ENCODE peak calls at places on chromosomes 6 and 20, in four cellular contexts. P is MM.1S, E is bronchial epithelial cell, W is psoas muscle. V is an unnamed sample.

GRCh38 chr6:135740580-135740979 is 110.9 kb upstream of the PDE7B start:
- DNase-seq in P (no peak), E (no peak), W (no peak), V (no peak)

GRCh38 chr6:158242071-158242606 is 70.1 kb upstream of the TULP4 start:
- DNase-seq in P (no peak), E (no peak), W (no peak), V (no peak)

GRCh38 chr20:50957798-50958732 is at the start of gene DPM1:
- DNase-seq in P (peak), E (peak), W (peak), V (peak)

GRCh38 chr6:25166955-25167753 is 112.0 kb upstream of the CARMIL1 start:
- DNase-seq in P (peak), E (no peak), W (no peak), V (peak)

GRCh38 chr6:169542491-169542890 is 159.3 kb downstream of the WDR27 start:
- DNase-seq in P (no peak), E (no peak), W (no peak), V (no peak)

GRCh38 chr6:36621371-36621855 is 27.3 kb downstream of the SRSF3 start:
- DNase-seq in P (no peak), E (no peak), W (no peak), V (no peak)

GRCh38 chr6:138031850-138032249 is 75.4 kb downstream of the PERP start:
- DNase-seq in P (no peak), E (peak), W (no peak), V (no peak)

GRCh38 chr6:7905416-7905815 is 5.2 kb downstream of the TXNDC5 start:
- DNase-seq in P (peak), E (no peak), W (no peak), V (no peak)

GRCh38 chr6:5781966-5782556 is 224.7 kb downstream of the NRN1 start:
- DNase-seq in P (no peak), E (no peak), W (no peak), V (no peak)

GRCh38 chr6:4809999-4810918 is 34.1 kb downstream of the CDYL start:
- DNase-seq in P (no peak), E (peak), W (no peak), V (no peak)

GRCh38 chr20:45138451-45139300 is 14.4 kb upstream of the WFDC12 start:
- DNase-seq in P (peak), E (peak), W (peak), V (peak)

GRCh38 chr6:1380625-1381396 is 8.6 kb upstream of the FOXF2 start:
- DNase-seq in P (no peak), E (no peak), W (no peak), V (no peak)
- H3K4me3 ChIP-seq in P (no peak), E (no peak), W (no peak), V (no peak)

GRCh38 chr20:43658723-43659419 is 8.0 kb upstream of the MYBL2 start:
- DNase-seq in P (peak), E (no peak), W (no peak), V (no peak)
- H3K4me3 ChIP-seq in P (no peak), E (no peak), W (no peak), V (no peak)

DNA sequence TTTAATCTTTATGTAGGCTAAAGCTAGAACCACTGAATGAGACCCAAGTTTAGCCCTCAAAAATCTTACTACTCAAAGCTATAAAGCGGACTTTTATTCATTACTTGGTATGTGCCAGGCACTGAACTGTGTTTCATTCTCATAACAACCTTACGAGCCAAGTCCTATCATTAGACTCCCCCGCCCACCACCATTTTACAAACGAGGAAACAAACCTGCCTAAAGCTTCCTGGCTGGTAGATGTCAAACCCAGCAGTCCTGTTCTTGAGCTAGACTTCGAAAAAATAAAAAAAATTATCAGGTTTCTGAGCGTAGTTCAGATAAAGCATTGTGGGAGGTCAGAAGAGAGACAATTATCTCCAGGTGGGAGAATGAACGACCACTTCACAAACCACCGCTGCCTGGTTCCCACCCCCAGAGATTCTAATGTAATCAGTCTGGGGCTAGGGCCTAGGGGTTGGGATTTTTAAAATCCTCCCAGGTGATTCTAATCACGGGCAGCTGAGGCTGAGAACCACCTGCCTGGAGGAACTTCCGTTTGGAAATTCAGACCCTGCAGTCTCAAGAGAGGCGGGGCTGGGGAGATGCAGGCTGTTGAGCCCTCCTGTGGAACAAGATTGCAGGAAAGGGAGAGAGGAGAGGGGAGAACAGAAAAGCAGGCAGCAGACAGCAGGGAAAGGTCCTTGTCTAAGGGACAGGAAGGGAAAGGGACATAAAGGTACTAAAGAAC is 8.6 kb downstream of the ADTRP start:
- DNase-seq in P (no peak), E (peak), W (no peak), V (no peak)
- H3K4me3 ChIP-seq in P (peak), E (peak), W (no peak), V (no peak)

GRCh38 chr6:42135161-42135560 is 7.3 kb downstream of the C6orf132 start:
- DNase-seq in P (no peak), E (no peak), W (no peak), V (no peak)

GRCh38 chr6:42138190-42138589 is 4.2 kb downstream of the C6orf132 start:
- DNase-seq in P (no peak), E (no peak), W (no peak), V (no peak)

GRCh38 chr6:42135722-42136121 is 6.7 kb downstream of the C6orf132 start:
- DNase-seq in P (no peak), E (no peak), W (no peak), V (no peak)

GRCh38 chr6:42137192-42137753 is 5.1 kb downstream of the C6orf132 start:
- DNase-seq in P (no peak), E (peak), W (no peak), V (no peak)

DNA sequence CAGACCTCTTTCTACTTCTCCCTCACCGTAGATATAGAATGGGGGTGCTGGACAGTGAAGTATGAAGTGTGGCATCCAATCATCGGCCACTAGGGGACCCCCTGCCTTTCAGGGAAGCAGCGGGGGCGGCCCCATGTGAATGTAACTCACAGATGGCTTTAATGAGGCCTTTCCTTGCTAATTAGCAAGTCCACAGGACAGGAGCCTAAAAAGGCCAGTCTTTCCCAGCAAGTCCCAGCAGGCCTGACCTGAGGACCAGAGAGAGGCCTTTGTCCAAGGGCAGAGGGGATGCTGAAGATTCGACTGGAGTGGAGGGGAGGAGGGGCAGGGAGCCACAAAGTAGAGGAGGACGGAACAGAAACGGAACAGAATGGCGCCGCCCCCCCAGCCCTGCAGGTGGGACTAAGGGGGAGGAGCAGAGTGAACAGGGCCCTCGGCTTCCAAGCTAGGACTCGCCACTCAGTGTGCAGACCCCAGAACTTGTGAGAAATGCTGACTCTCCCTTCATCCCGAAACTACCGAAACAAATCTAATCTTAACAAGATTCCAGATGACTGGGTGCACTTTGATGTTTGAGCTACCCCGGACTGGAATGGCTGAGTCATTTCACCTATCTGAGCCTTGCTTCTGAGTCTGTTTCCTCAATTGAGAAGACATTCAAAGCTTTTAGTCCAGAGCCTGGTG is 5.8 kb downstream of the C6orf132 start:
- DNase-seq in P (no peak), E (peak), W (no peak), V (no peak)
- H3K4me3 ChIP-seq in P (no peak), E (no peak), W (no peak), V (no peak)

GRCh38 chr6:34305497-34305896 is 56.7 kb upstream of the SMIM29 start:
- DNase-seq in P (no peak), E (no peak), W (no peak), V (no peak)
- H3K4me3 ChIP-seq in P (no peak), E (no peak), W (no peak), V (no peak)

GRCh38 chr20:5265339-5265985 is 51.3 kb downstream of the PROKR2 start:
- DNase-seq in P (no peak), E (no peak), W (no peak), V (no peak)

GRCh38 chr20:5272268-5272667 is 44.5 kb downstream of the PROKR2 start:
- DNase-seq in P (no peak), E (no peak), W (no peak), V (no peak)

GRCh38 chr20:5268449-5268848 is 48.3 kb downstream of the PROKR2 start:
- DNase-seq in P (no peak), E (peak), W (no peak), V (no peak)

GRCh38 chr20:5267092-5267491 is 49.7 kb downstream of the PROKR2 start:
- DNase-seq in P (no peak), E (no peak), W (no peak), V (no peak)

DNA sequence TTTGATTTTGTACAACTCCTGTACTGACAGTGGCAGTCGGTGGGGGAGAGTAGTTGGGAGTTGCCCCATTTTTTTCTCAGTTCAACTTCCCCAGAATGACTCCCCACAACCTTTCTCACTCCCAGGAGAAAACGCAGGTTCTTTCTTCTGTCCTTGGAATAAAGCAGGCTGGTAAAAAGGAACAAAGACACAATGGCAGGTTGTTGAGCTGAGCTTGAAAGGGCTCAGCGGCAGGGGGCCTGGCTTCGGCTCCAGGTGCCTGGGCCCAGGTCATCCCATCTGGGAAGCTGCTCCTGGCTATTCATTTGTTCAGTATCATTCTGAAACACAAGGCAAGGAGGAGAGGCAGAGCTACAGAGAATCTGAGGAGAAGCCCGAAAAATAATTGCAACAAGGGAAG is 46.1 kb downstream of the PROKR2 start:
- DNase-seq in P (no peak), E (no peak), W (no peak), V (no peak)
- H3K4me3 ChIP-seq in P (no peak), E (no peak), W (no peak), V (no peak)

V was measured in Jurkat, Clone E6-1.